ENCODE peak calls at places on chromosomes 16 and 17, in four cellular contexts. Q is HepG2, I is H1, C is K562. Y is an unnamed sample.

GRCh38 chr17:18981642-18982424 is 22.7 kb downstream of the FAM83G start:
- DNase-seq in Q (peak; percentile 87), I (no peak), C (peak; percentile 53), Y (peak; percentile 31)

GRCh38 chr17:3984719-3985444 is 20.6 kb upstream of the ATP2A3 start:
- DNase-seq in Q (no peak), I (no peak), C (no peak), Y (no peak)

GRCh38 chr16:12078405-12079245 is 102.1 kb downstream of the SNX29 start:
- DNase-seq in Q (no peak), I (no peak), C (no peak), Y (no peak)

GRCh38 chr17:14011740-14012405 is 57.4 kb upstream of the COX10 start:
- DNase-seq in Q (no peak), I (no peak), C (no peak), Y (no peak)

GRCh38 chr16:30748634-30749445 is 615 bp downstream of the PHKG2 start:
- DNase-seq in Q (no peak), I (peak; percentile 77), C (no peak), Y (no peak)

GRCh38 chr17:39196191-39196819 is 1.2 kb downstream of the CACNB1 start:
- DNase-seq in Q (no peak), I (no peak), C (no peak), Y (no peak)

GRCh38 chr16:62068747-62069146 is 32.5 kb upstream of the CDH8 start:
- DNase-seq in Q (peak; percentile 20), I (no peak), C (peak; percentile 48), Y (no peak)

GRCh38 chr16:71542377-71542776 is 16.2 kb downstream of the CHST4 start:
- DNase-seq in Q (peak; percentile 63), I (peak; percentile 89), C (peak; percentile 48), Y (peak; percentile 60)

GRCh38 chr17:79269620-79270019 is 195.0 kb downstream of the ENGASE start:
- DNase-seq in Q (no peak), I (no peak), C (no peak), Y (no peak)

GRCh38 chr16:48862087-48862532 is 252.1 kb upstream of the N4BP1 start:
- DNase-seq in Q (no peak), I (peak; percentile 46), C (no peak), Y (peak; percentile 7)

GRCh38 chr17:43536236-43537088 is 9.7 kb downstream of the ETV4 start:
- DNase-seq in Q (no peak), I (no peak), C (no peak), Y (no peak)

DNA sequence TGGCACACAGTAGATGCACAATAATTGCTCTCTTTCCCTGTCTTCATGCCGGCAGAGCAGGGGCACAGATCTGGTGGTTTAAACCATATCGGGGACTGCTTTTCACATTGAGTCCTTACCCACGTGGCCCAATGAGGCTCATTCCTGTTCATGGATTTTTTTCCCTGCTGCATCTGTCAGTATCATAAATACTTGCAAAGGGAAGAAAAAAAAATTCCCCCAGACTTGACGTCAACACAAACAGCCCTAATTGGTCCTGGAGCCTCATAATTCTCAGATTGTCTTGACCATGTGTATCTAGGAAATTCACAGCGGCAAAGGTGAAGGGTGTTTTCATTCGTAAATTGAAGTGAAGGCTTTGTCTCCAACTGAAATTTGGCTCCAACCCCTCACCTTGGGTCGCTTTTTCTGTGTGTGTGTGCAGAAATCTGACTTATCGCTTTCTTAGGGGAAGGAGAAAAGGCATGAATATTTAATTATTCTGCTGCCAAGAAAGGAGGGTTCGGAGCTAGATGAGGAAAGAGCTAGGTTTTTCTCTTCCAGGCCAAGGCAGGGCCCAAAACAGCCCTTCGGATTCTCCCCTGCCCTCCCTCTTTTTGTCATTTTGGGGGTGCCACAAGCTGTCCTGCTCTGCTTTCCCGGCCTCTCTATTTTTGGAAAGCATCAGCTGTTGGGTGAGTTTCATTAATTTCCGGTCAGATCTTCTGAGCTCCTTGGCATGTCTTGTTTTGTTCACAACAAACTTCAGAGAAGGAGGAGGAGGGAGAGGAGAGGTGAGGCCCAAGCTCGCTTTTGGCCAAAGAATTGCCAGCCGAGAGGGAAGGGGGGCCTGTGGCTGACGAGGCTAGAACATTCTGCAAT is 17.8 kb upstream of the CIBAR2 start:
- DNase-seq in Q (no peak), I (no peak), C (no peak), Y (no peak)
- TF ChIP-seq FOSL1 in Q (no peak), I (no peak), C (no peak), Y (no peak)

DNA sequence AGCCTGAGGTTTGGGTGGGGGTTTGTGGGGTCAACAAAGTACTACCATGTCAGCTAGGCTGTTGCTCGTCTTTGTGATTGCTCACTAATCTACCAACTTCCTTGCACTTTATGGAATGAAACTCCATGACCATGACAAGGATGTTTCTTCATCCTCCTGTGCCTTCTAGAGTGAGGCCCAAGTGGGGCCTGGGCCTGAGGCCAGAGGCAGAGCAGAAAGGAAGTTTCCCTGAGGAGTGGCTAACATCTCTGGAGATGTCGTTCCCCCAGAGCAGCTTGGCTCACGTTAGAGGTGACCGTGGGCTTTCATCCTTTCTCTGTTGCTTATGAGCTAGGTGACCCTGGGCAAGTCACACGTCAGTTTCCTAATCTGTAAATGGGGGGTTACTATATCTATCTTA is 41.0 kb upstream of the IRX3 start:
- DNase-seq in Q (no peak), I (no peak), C (no peak), Y (no peak)
- TF ChIP-seq FOSL1 in Q (no peak), I (no peak), C (no peak), Y (no peak)

GRCh38 chr16:89345663-89346150 is 128.2 kb downstream of the ZNF778 start:
- DNase-seq in Q (peak; percentile 81), I (no peak), C (no peak), Y (no peak)
- TF ChIP-seq FOSL1 in Q (no peak), I (no peak), C (no peak), Y (no peak)

GRCh38 chr16:8403978-8404738 is 186.2 kb downstream of the TMEM114 start:
- DNase-seq in Q (no peak), I (no peak), C (no peak), Y (no peak)
- TF ChIP-seq FOSL1 in Q (no peak), I (no peak), C (no peak), Y (no peak)